ENCODE peak calls at places on chromosomes 2 and 18, in seven cellular contexts. One of them, this sample, is unnamed.

GRCh38 chr2:46958431-46959017 is 42.9 kb upstream of the MCFD2 start:
- DNase-seq in astrocyte of the cerebellum: no peak
- DNase-seq in bronchial epithelial cell: no peak
- DNase-seq in upper lobe of right lung: no peak
- DNase-seq in sigmoid colon: no peak
- DNase-seq in choroid plexus epithelial cell: no peak
- DNase-seq in HFF-Myc: no peak
- DNase-seq in this sample: no peak

GRCh38 chr2:238428866-238429265 is 2.1 kb downstream of the ASB1 start:
- DNase-seq in HFF-Myc: no peak
- DNase-seq in sigmoid colon: no peak
- DNase-seq in choroid plexus epithelial cell: no peak
- DNase-seq in astrocyte of the cerebellum: no peak
- DNase-seq in bronchial epithelial cell: peak; percentile 15
- DNase-seq in upper lobe of right lung: no peak
- DNase-seq in this sample: no peak

GRCh38 chr2:25324905-25325592 is 16.7 kb downstream of the DNMT3A start:
- DNase-seq in astrocyte of the cerebellum: no peak
- DNase-seq in choroid plexus epithelial cell: no peak
- DNase-seq in HFF-Myc: no peak
- DNase-seq in upper lobe of right lung: no peak
- DNase-seq in bronchial epithelial cell: no peak
- DNase-seq in sigmoid colon: peak; percentile 85
- DNase-seq in this sample: peak; percentile 66

GRCh38 chr2:61658841-61659780 is 121.0 kb upstream of the XPO1 start:
- DNase-seq in HFF-Myc: no peak
- DNase-seq in sigmoid colon: no peak
- DNase-seq in upper lobe of right lung: no peak
- DNase-seq in choroid plexus epithelial cell: peak; percentile 68
- DNase-seq in bronchial epithelial cell: peak; percentile 61
- DNase-seq in astrocyte of the cerebellum: peak; percentile 20
- DNase-seq in this sample: peak; percentile 53

GRCh38 chr2:22904126-22904684 is 480.8 kb upstream of the KLHL29 start:
- DNase-seq in upper lobe of right lung: peak; percentile 68
- DNase-seq in bronchial epithelial cell: no peak
- DNase-seq in HFF-Myc: no peak
- DNase-seq in choroid plexus epithelial cell: no peak
- DNase-seq in sigmoid colon: no peak
- DNase-seq in astrocyte of the cerebellum: no peak
- DNase-seq in this sample: no peak

GRCh38 chr2:42421601-42422252 is 60.7 kb upstream of the COX7A2L start:
- DNase-seq in sigmoid colon: no peak
- DNase-seq in choroid plexus epithelial cell: peak; percentile 51
- DNase-seq in astrocyte of the cerebellum: no peak
- DNase-seq in HFF-Myc: peak; percentile 2
- DNase-seq in upper lobe of right lung: no peak
- DNase-seq in bronchial epithelial cell: no peak
- DNase-seq in this sample: no peak

GRCh38 chr18:7273301-7273911 is 42.5 kb downstream of the LRRC30 start:
- DNase-seq in choroid plexus epithelial cell: peak; percentile 83
- DNase-seq in astrocyte of the cerebellum: no peak
- DNase-seq in upper lobe of right lung: peak; percentile 82
- DNase-seq in HFF-Myc: peak; percentile 12
- DNase-seq in sigmoid colon: peak; percentile 81
- DNase-seq in bronchial epithelial cell: peak; percentile 25
- DNase-seq in this sample: no peak

GRCh38 chr2:110755494-110756078 is 23.2 kb downstream of the ACOXL start:
- DNase-seq in upper lobe of right lung: no peak
- DNase-seq in sigmoid colon: no peak
- DNase-seq in HFF-Myc: no peak
- DNase-seq in astrocyte of the cerebellum: no peak
- DNase-seq in choroid plexus epithelial cell: peak; percentile 24
- DNase-seq in bronchial epithelial cell: peak; percentile 22
- DNase-seq in this sample: no peak

GRCh38 chr2:241888641-241889040 is 19.1 kb downstream of the RTP5 start:
- DNase-seq in sigmoid colon: no peak
- DNase-seq in astrocyte of the cerebellum: no peak
- DNase-seq in bronchial epithelial cell: no peak
- DNase-seq in HFF-Myc: no peak
- DNase-seq in upper lobe of right lung: no peak
- DNase-seq in choroid plexus epithelial cell: no peak
- DNase-seq in this sample: no peak

GRCh38 chr18:78514910-78515670 is 464.5 kb upstream of the SALL3 start:
- DNase-seq in bronchial epithelial cell: no peak
- DNase-seq in sigmoid colon: no peak
- DNase-seq in HFF-Myc: no peak
- DNase-seq in astrocyte of the cerebellum: no peak
- DNase-seq in choroid plexus epithelial cell: no peak
- DNase-seq in upper lobe of right lung: no peak
- DNase-seq in this sample: no peak

GRCh38 chr18:4765401-4765800 is 310.3 kb upstream of the DLGAP1 start:
- DNase-seq in choroid plexus epithelial cell: no peak
- DNase-seq in sigmoid colon: no peak
- DNase-seq in upper lobe of right lung: no peak
- DNase-seq in astrocyte of the cerebellum: no peak
- DNase-seq in bronchial epithelial cell: no peak
- DNase-seq in HFF-Myc: no peak
- DNase-seq in this sample: no peak

GRCh38 chr2:207725815-207726578 is 14.6 kb downstream of the CCNYL1 start:
- DNase-seq in bronchial epithelial cell: peak; percentile 38
- DNase-seq in sigmoid colon: no peak
- DNase-seq in HFF-Myc: no peak
- DNase-seq in choroid plexus epithelial cell: no peak
- DNase-seq in upper lobe of right lung: no peak
- DNase-seq in astrocyte of the cerebellum: no peak
- DNase-seq in this sample: no peak

GRCh38 chr2:211611061-211611518 is 927.5 kb downstream of the ERBB4 start:
- DNase-seq in upper lobe of right lung: no peak
- DNase-seq in bronchial epithelial cell: no peak
- DNase-seq in HFF-Myc: no peak
- DNase-seq in astrocyte of the cerebellum: no peak
- DNase-seq in choroid plexus epithelial cell: no peak
- DNase-seq in sigmoid colon: no peak
- DNase-seq in this sample: no peak

GRCh38 chr2:218398437-218399390 is 954 bp upstream of the CTDSP1 start:
- DNase-seq in upper lobe of right lung: peak; percentile 95
- DNase-seq in sigmoid colon: peak; percentile 94
- DNase-seq in astrocyte of the cerebellum: no peak
- DNase-seq in bronchial epithelial cell: peak; percentile 60
- DNase-seq in choroid plexus epithelial cell: peak; percentile 57
- DNase-seq in HFF-Myc: no peak
- DNase-seq in this sample: no peak

GRCh38 chr18:10116574-10116973 is 202.8 kb downstream of the VAPA start:
- DNase-seq in sigmoid colon: no peak
- DNase-seq in bronchial epithelial cell: no peak
- DNase-seq in choroid plexus epithelial cell: no peak
- DNase-seq in upper lobe of right lung: no peak
- DNase-seq in HFF-Myc: no peak
- DNase-seq in astrocyte of the cerebellum: no peak
- DNase-seq in this sample: no peak

DNA sequence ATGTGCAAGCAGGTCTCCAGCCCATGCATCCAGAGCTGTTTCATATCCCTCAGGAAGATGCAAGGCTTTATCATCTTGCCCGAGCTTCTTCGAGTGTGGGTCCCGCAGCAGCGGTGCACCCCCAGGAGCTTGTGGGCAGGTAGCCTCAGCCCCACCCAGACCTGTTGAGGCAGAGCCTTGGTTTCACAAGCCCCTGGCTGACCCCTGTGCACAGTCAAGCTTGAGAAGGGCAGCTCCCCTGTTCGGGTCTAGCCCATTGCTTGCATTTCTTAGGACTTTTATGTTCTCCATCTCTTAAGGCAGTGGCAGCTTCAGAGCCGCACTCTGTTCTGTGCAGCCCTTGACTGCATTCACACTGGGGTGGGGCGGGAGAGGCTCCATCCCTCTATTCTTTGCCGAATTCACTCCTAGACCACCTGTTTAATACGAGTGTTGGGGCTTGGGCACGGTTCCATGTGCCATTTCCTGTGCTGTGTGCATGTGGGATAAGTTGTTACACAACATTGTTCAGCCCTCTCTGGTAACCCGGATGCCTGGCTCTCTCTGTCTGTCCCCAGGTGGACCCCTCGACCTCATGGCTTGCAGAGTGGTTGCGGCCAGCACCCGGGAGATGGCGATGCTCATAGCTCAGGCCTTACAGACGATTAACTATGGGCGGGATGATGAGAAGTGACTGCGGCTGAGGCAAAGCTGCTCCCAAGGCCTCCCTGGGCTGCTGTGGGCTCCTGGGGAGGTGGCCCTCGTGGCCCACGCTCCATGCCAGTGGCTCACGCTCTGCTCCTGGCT is 48.7 kb downstream of the IMPA2 start:
- DNase-seq in HFF-Myc: no peak
- DNase-seq in bronchial epithelial cell: no peak
- DNase-seq in choroid plexus epithelial cell: no peak
- DNase-seq in sigmoid colon: peak; percentile 64
- DNase-seq in upper lobe of right lung: no peak
- DNase-seq in astrocyte of the cerebellum: no peak
- DNase-seq in this sample: no peak
- TF ChIP-seq CTCF in HFF-Myc: no peak
- TF ChIP-seq CTCF in bronchial epithelial cell: no peak
- TF ChIP-seq CTCF in choroid plexus epithelial cell: no peak
- TF ChIP-seq CTCF in sigmoid colon: no peak
- TF ChIP-seq CTCF in upper lobe of right lung: no peak
- TF ChIP-seq CTCF in astrocyte of the cerebellum: no peak
- TF ChIP-seq CTCF in this sample: no peak

GRCh38 chr2:28604284-28604843 is 108.5 kb downstream of the PLB1 start:
- DNase-seq in choroid plexus epithelial cell: no peak
- DNase-seq in HFF-Myc: no peak
- DNase-seq in upper lobe of right lung: no peak
- DNase-seq in sigmoid colon: no peak
- DNase-seq in bronchial epithelial cell: no peak
- DNase-seq in astrocyte of the cerebellum: no peak
- DNase-seq in this sample: no peak

GRCh38 chr2:28602136-28602660 is 106.3 kb downstream of the PLB1 start:
- DNase-seq in astrocyte of the cerebellum: no peak
- DNase-seq in bronchial epithelial cell: no peak
- DNase-seq in sigmoid colon: no peak
- DNase-seq in HFF-Myc: no peak
- DNase-seq in choroid plexus epithelial cell: no peak
- DNase-seq in upper lobe of right lung: no peak
- DNase-seq in this sample: no peak

GRCh38 chr2:28603821-28604220 is 108.0 kb downstream of the PLB1 start:
- DNase-seq in upper lobe of right lung: no peak
- DNase-seq in sigmoid colon: no peak
- DNase-seq in astrocyte of the cerebellum: no peak
- DNase-seq in choroid plexus epithelial cell: no peak
- DNase-seq in HFF-Myc: no peak
- DNase-seq in bronchial epithelial cell: no peak
- DNase-seq in this sample: no peak

GRCh38 chr2:28601612-28602011 is 105.8 kb downstream of the PLB1 start:
- DNase-seq in sigmoid colon: no peak
- DNase-seq in HFF-Myc: no peak
- DNase-seq in upper lobe of right lung: no peak
- DNase-seq in bronchial epithelial cell: no peak
- DNase-seq in choroid plexus epithelial cell: no peak
- DNase-seq in astrocyte of the cerebellum: no peak
- DNase-seq in this sample: no peak

DNA sequence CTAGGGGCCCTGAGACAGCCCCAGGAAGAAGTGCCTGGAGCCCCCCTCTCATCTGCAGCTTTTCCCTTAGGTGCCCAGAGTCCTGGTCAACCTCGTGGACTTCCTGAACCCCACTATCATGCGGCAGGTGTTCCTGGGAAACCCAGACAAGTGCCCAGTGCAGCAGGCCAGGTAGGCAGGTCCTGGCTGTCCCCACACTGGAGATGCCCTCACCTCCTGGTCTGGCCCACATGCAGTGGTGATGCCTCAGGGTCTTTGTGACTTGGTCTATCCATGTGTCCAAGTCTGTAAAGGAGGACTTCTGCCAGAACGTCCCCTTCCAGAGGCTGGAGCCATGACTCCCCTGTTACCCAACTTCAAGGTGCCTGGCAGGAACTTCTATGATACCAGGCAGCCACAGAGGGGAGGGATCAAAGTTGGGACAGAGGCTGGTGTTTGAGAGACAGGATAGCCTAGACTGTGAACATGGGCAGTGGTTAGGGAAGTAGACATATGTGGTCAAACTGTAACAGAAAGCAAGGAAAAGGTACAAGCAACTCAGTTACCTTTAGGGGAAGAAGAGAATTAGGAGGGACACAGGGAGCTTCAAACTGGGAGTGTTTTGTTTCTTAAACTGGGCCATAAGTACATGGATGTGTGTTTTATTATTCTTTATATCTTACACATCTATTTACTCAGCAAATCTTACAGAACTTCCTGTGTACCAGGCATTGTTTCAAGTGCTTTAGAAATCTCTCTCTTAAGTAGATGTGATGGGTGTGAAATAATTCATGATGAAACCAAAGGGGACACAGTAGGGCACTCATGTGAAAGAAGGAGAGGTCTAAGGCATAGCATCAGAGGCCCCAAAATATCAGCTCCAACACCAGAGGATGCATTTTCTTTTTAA is 107.1 kb downstream of the PLB1 start:
- DNase-seq in HFF-Myc: no peak
- DNase-seq in sigmoid colon: no peak
- DNase-seq in upper lobe of right lung: no peak
- DNase-seq in astrocyte of the cerebellum: no peak
- DNase-seq in bronchial epithelial cell: peak; percentile 33
- DNase-seq in choroid plexus epithelial cell: no peak
- DNase-seq in this sample: no peak
- H3K4me3 ChIP-seq in HFF-Myc: no peak overlapping the region
- H3K4me3 ChIP-seq in sigmoid colon: no peak overlapping the region
- H3K4me3 ChIP-seq in upper lobe of right lung: no peak overlapping the region
- H3K4me3 ChIP-seq in astrocyte of the cerebellum: no peak overlapping the region
- H3K4me3 ChIP-seq in bronchial epithelial cell: no peak overlapping the region
- H3K4me3 ChIP-seq in choroid plexus epithelial cell: no peak overlapping the region
- H3K4me3 ChIP-seq in this sample: no peak overlapping the region

DNA sequence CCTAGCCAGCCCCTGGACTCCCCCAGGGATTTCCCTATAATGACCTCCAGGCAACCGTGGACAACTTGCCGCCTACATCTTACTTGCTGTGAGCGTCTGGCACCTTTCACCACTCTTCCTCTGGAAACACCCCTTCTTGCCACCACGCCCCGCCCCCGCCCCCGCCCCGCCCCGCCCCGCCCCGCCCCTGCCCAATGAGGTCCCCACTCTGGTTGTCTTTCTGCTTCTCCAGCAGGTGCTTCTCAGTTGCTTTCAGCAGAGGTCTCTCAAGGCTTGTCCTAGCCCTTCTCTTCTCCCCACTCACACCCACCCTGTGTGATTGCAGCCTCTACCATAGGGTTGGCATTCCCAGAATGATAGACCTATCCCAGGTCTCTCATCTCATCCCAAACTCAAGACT is 214.5 kb downstream of the EN1 start:
- DNase-seq in sigmoid colon: no peak
- DNase-seq in bronchial epithelial cell: no peak
- DNase-seq in astrocyte of the cerebellum: no peak
- DNase-seq in upper lobe of right lung: no peak
- DNase-seq in choroid plexus epithelial cell: no peak
- DNase-seq in HFF-Myc: no peak
- DNase-seq in this sample: no peak
- TF ChIP-seq CTCF in sigmoid colon: no peak
- TF ChIP-seq CTCF in bronchial epithelial cell: no peak
- TF ChIP-seq CTCF in astrocyte of the cerebellum: no peak
- TF ChIP-seq CTCF in upper lobe of right lung: no peak
- TF ChIP-seq CTCF in choroid plexus epithelial cell: no peak
- TF ChIP-seq CTCF in HFF-Myc: no peak
- TF ChIP-seq CTCF in this sample: no peak

DNA sequence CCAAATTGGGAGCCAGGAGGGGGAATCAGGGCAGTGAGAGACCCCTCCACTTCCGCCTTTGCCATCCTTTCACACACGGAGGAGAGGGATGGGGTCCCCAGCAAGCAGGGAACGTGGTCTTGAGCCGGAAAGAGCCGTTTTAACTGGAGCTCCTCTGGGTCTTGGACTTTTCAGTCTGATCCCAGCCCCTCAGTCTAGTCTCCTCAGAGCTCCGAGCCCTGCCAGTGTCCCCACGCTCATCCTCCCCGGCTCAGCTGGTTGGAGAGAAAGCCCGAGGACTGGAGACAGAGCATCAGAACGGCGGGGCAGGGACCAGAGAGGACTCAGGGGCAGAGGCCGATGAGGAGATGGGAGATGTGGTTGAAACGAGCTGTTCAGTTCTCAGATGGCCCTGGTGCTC is 26.1 kb upstream of the OTOF start:
- DNase-seq in HFF-Myc: no peak
- DNase-seq in sigmoid colon: no peak
- DNase-seq in choroid plexus epithelial cell: no peak
- DNase-seq in astrocyte of the cerebellum: no peak
- DNase-seq in upper lobe of right lung: no peak
- DNase-seq in bronchial epithelial cell: no peak
- DNase-seq in this sample: no peak
- H3K4me3 ChIP-seq in HFF-Myc: peak overlapping the region; percentile 30
- H3K4me3 ChIP-seq in sigmoid colon: peak overlapping the region; percentile 35
- H3K4me3 ChIP-seq in choroid plexus epithelial cell: no peak overlapping the region
- H3K4me3 ChIP-seq in astrocyte of the cerebellum: no peak overlapping the region
- H3K4me3 ChIP-seq in upper lobe of right lung: peak overlapping the region; percentile 47
- H3K4me3 ChIP-seq in bronchial epithelial cell: no peak overlapping the region
- H3K4me3 ChIP-seq in this sample: peak overlapping the region; percentile 40